ENCODE peak calls at places on chromosome 15, in five cellular contexts. I is sciatic nerve; O is mucosa of descending colon; C is activated naive CD8-positive, alpha-beta T cell treated with anti-CD3 and anti-CD28 coated beads, Interleukin-2, amount 50 U/mL, for 24 hours; U is T-helper 17 cell. R is an unnamed sample.

GRCh38 chr15:31400222-31400927 is 73.7 kb downstream of the KLF13 start:
- ATAC-seq in U (no peak), C (peak), O (no peak), I (no peak), R (no peak)

GRCh38 chr15:98737721-98738120 is 89.4 kb downstream of the IGF1R start:
- ATAC-seq in O (no peak), U (no peak), I (no peak), C (no peak), R (no peak)

GRCh38 chr15:71697999-71698398 is 112.4 kb upstream of the NR2E3 start:
- ATAC-seq in I (no peak), O (no peak), C (no peak), U (no peak), R (no peak)

GRCh38 chr15:55224892-55225291 is 28.2 kb upstream of the RSL24D1 start:
- ATAC-seq in O (peak), U (peak), C (peak), I (no peak), R (no peak)

GRCh38 chr15:60570936-60571530 is 92.1 kb upstream of the ICE2 start:
- ATAC-seq in U (peak), O (peak), C (no peak), I (no peak), R (no peak)

GRCh38 chr15:99170476-99171065 is 65.7 kb downstream of the SYNM start:
- ATAC-seq in O (no peak), C (no peak), U (no peak), I (peak), R (no peak)

GRCh38 chr15:73283341-73283962 is 85.3 kb downstream of the HCN4 start:
- ATAC-seq in U (no peak), O (no peak), I (no peak), C (no peak), R (no peak)

GRCh38 chr15:98000249-98001203 is 40.0 kb downstream of the ARRDC4 start:
- ATAC-seq in U (no peak), O (peak), I (peak), C (no peak), R (no peak)

GRCh38 chr15:20272422-20273184 is 269.0 kb downstream of the GOLGA6L6 start:
- ATAC-seq in U (no peak), I (no peak), C (no peak), O (peak), R (peak)

GRCh38 chr15:89575656-89576416 is 567 bp downstream of the TICRR start:
- ATAC-seq in I (no peak), U (no peak), O (peak), C (peak), R (peak)

GRCh38 chr15:33956397-33956796 is 11.9 kb upstream of the CHRM5 start:
- ATAC-seq in I (no peak), O (no peak), U (no peak), C (peak), R (no peak)

GRCh38 chr15:57015897-57016296 is 97.5 kb downstream of the TCF12 start:
- ATAC-seq in O (peak), I (no peak), U (no peak), C (no peak), R (no peak)

GRCh38 chr15:83310521-83311456 is 26.3 kb upstream of the BNC1 start:
- ATAC-seq in O (no peak), I (no peak), C (no peak), U (no peak), R (peak)

GRCh38 chr15:76208084-76208785 is 103.0 kb downstream of the ETFA start:
- ATAC-seq in O (no peak), I (no peak), U (no peak), C (no peak), R (no peak)

GRCh38 chr15:57334257-57334656 is 42.0 kb upstream of the CGNL1 start:
- ATAC-seq in O (peak), C (no peak), I (no peak), U (no peak), R (peak)

GRCh38 chr15:51110171-51110570 is 15.5 kb upstream of the TNFAIP8L3 start:
- ATAC-seq in O (peak), C (no peak), U (no peak), I (no peak), R (peak)

GRCh38 chr15:78950906-78951840 is 6.3 kb upstream of the CTSH start:
- ATAC-seq in O (peak), C (no peak), U (peak), I (peak), R (peak)

R was measured in esophagus mucosa.